ENCODE peak calls at places on chromosomes 4 and X, in nine cellular contexts. J is hepatocyte, H is GM23248, S is HCT116, X is neural progenitor cell, Z is OCI-LY7, A is GM23338, T is PC-3, L is SK-N-SH. C is an unnamed sample.

GRCh38 chr4:146335763-146336412 is 121.5 kb downstream of the REELD1 start:
- DNase-seq in T (peak), S (no peak), Z (no peak), J (no peak), A (no peak), X (no peak), H (peak), L (no peak), C (no peak)

GRCh38 chr4:17788956-17789355 is 7.5 kb upstream of the FAM184B start:
- DNase-seq in L (no peak), T (peak), H (peak), A (no peak), J (no peak), S (no peak), Z (no peak), X (no peak), C (no peak)

GRCh38 chrX:51866156-51866555 is 27.3 kb upstream of the MAGED1 start:
- DNase-seq in J (no peak), Z (no peak), S (no peak), A (no peak), T (no peak), X (no peak), H (peak), L (no peak), C (no peak)

GRCh38 chr4:71583971-71584370 is 199.9 kb downstream of the GC start:
- DNase-seq in L (no peak), Z (no peak), S (no peak), H (no peak), T (no peak), J (no peak), A (no peak), X (no peak), C (no peak)

GRCh38 chrX:11421816-11422528 is 128.8 kb downstream of the AMELX start:
- DNase-seq in A (no peak), L (no peak), T (no peak), H (no peak), Z (no peak), S (no peak), X (no peak), J (no peak), C (no peak)

GRCh38 chr4:65653740-65654361 is 16.4 kb downstream of the EPHA5 start:
- DNase-seq in L (no peak), J (no peak), X (no peak), S (no peak), T (no peak), H (no peak), A (no peak), Z (no peak), C (no peak)

GRCh38 chrX:86023806-86024205 is 23.6 kb downstream of the CHM start:
- DNase-seq in S (no peak), T (no peak), Z (no peak), A (no peak), X (no peak), J (no peak), H (no peak), L (no peak), C (no peak)

GRCh38 chrX:102129473-102129872 is 4.0 kb downstream of the TCEAL2 start:
- DNase-seq in J (no peak), T (peak), S (no peak), H (peak), A (peak), L (peak), Z (peak), X (no peak), C (peak)

GRCh38 chr4:154464654-154465053 is 26.9 kb downstream of the DCHS2 start:
- DNase-seq in L (no peak), T (no peak), X (no peak), H (peak), S (no peak), J (no peak), A (no peak), Z (no peak), C (no peak)

GRCh38 chrX:68146054-68146453 is 287.2 kb downstream of the OPHN1 start:
- DNase-seq in H (peak), Z (peak), J (peak), X (peak), T (peak), S (peak), A (peak), L (peak), C (peak)

GRCh38 chrX:120446503-120446902 is 22.6 kb downstream of the LAMP2 start:
- DNase-seq in A (no peak), S (no peak), H (peak), T (peak), L (no peak), Z (no peak), J (no peak), X (no peak), C (no peak)

GRCh38 chrX:65750674-65751469 is 83.4 kb downstream of the MSN start:
- DNase-seq in L (no peak), H (no peak), Z (no peak), X (no peak), T (no peak), A (no peak), S (no peak), J (no peak), C (peak)

GRCh38 chrX:118974908-118975671 is 672 bp downstream of the LONRF3 start:
- DNase-seq in A (peak), J (peak), X (peak), H (peak), T (peak), S (no peak), Z (no peak), L (peak), C (peak)

GRCh38 chr4:41448935-41449334 is 89.0 kb upstream of the LIMCH1 start:
- DNase-seq in L (no peak), T (peak), A (no peak), S (no peak), X (no peak), H (peak), J (peak), Z (no peak), C (no peak)

GRCh38 chr4:80986021-80986420 is 44.5 kb upstream of the BMP3 start:
- DNase-seq in A (no peak), X (no peak), Z (no peak), J (no peak), T (no peak), L (no peak), S (no peak), H (no peak), C (no peak)

GRCh38 chr4:24889991-24890390 is 22.9 kb downstream of the CCDC149 start:
- DNase-seq in X (no peak), H (peak), S (no peak), A (no peak), J (no peak), Z (no peak), L (no peak), T (peak), C (no peak)

GRCh38 chr4:169238445-169238844 is 32.3 kb downstream of the SH3RF1 start:
- DNase-seq in Z (no peak), J (no peak), T (peak), L (no peak), X (no peak), H (peak), A (no peak), S (no peak), C (no peak)

GRCh38 chr4:32462944-32463343 is 1742.8 kb downstream of the PCDH7 start:
- DNase-seq in H (peak), A (peak), J (no peak), L (no peak), Z (peak), T (peak), X (peak), S (peak), C (peak)

GRCh38 chrX:152899874-152900719 is 2.2 kb downstream of the ZNF185 start:
- DNase-seq in S (no peak), X (no peak), H (no peak), L (no peak), A (no peak), Z (no peak), J (no peak), T (no peak), C (no peak)

GRCh38 chr4:141587897-141588296 is 48.5 kb upstream of the IL15 start:
- DNase-seq in J (no peak), A (no peak), Z (no peak), X (no peak), L (no peak), T (peak), S (no peak), H (peak), C (no peak)

GRCh38 chrX:107825698-107826285 is at the start of gene MID2:
- DNase-seq in Z (no peak), S (peak), X (peak), T (peak), L (peak), A (peak), H (peak), J (peak), C (peak)
- H3K27ac ChIP-seq in Z (no peak), S (peak), X (no peak), T (peak), L (no peak), A (no peak), H (peak), J (peak), C (no peak)

GRCh38 chrX:148784137-148784536 is 283.7 kb downstream of the AFF2 start:
- DNase-seq in Z (no peak), H (no peak), T (no peak), X (peak), L (no peak), S (no peak), J (no peak), A (no peak), C (no peak)
- H3K4me3 ChIP-seq in Z (peak), H (no peak), T (no peak), X (no peak), L (no peak), S (no peak), J (no peak), A (no peak), C (no peak)

GRCh38 chr4:6688879-6689505 is 4.7 kb upstream of the S100P start:
- DNase-seq in A (peak), S (peak), T (peak), X (peak), H (peak), Z (no peak), L (no peak), J (peak), C (peak)
- TF ChIP-seq EZH2phosphoT487 in A (no peak), S (no peak), T (no peak), X (no peak), H (no peak), Z (no peak), L (no peak), J (no peak), C (no peak)

GRCh38 chrX:110408949-110409588 is 50.4 kb downstream of the RTL9 start:
- DNase-seq in X (no peak), L (no peak), Z (no peak), T (no peak), A (no peak), S (no peak), J (no peak), H (no peak), C (no peak)
- H3K27ac ChIP-seq in X (no peak), L (no peak), Z (no peak), T (peak), A (no peak), S (no peak), J (peak), H (no peak), C (no peak)

DNA sequence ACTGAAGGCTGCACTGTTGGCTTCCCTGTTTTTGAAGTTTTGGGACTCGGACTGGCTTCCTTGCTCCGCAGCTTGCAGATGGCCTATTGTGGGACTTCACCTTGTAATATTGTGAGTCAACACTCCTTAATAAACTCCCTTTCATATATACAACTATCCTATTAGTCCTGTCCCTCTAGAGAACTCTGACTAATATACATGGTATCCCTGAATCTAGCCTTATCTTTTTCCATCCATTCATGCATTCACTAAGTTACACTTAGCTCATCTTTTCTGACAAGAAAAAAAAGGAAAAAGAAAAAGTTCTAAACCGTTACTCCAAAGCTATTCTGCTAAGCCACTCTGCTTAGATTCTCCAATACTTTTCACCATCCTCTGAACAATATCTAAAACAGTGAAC is 1260.2 kb upstream of the PCDH7 start:
- DNase-seq in X (no peak), H (no peak), S (no peak), J (peak), T (no peak), A (no peak), Z (no peak), L (no peak), C (no peak)
- H3K4me3 ChIP-seq in X (no peak), H (no peak), S (no peak), J (no peak), T (no peak), A (no peak), Z (no peak), L (no peak), C (no peak)

GRCh38 chr4:159224412-159224811 is 121.5 kb downstream of the RAPGEF2 start:
- DNase-seq in Z (no peak), H (no peak), T (no peak), S (no peak), L (no peak), X (no peak), J (no peak), A (peak), C (no peak)

GRCh38 chr4:159229164-159229563 is 126.3 kb downstream of the RAPGEF2 start:
- DNase-seq in X (peak), J (peak), S (no peak), T (no peak), L (no peak), A (peak), H (peak), Z (no peak), C (no peak)

GRCh38 chr4:159232465-159233106 is 129.7 kb downstream of the RAPGEF2 start:
- DNase-seq in A (peak), X (no peak), S (no peak), L (no peak), Z (no peak), J (no peak), T (no peak), H (no peak), C (no peak)

GRCh38 chr4:159227378-159227777 is 124.5 kb downstream of the RAPGEF2 start:
- DNase-seq in L (no peak), A (no peak), S (no peak), Z (no peak), J (no peak), T (no peak), H (peak), X (no peak), C (no peak)

DNA sequence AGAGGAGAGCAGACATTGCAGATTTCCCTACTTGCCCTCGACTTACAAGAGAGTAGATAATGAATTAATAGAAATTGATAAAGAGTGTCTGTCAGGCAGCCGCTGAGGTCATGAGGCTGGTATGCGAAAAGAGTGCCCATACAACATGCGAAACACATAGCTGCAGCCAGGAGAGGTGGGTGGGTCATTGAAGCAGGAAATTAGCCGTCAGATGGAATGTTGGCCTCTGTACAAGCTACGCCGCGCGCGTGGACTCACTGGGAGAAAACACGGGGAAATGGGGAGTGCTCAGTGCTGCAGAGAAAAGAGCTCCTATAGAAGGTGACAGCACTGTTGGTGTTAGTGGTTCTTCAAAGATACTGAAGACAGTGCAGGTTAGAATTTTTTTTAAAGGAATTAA is 125.1 kb downstream of the RAPGEF2 start:
- DNase-seq in Z (no peak), T (no peak), A (peak), S (peak), L (peak), H (peak), J (peak), X (peak), C (no peak)
- TF ChIP-seq EZH2phosphoT487 in Z (no peak), T (no peak), A (no peak), S (no peak), L (no peak), H (no peak), J (no peak), X (no peak), C (no peak)